ENCODE peak calls at places on chromosomes 6 and 20, in seven cellular contexts. One of them, this sample, is unnamed.

GRCh38 chr6:25487012-25487411 is 165.0 kb upstream of the SCGN start:
- DNase-seq in glutamatergic neuron: no peak
- DNase-seq in GM10248: no peak
- DNase-seq in endodermal cell: no peak
- DNase-seq in cardiac fibroblast: no peak
- DNase-seq in upper lobe of right lung: no peak
- DNase-seq in PC-3: no peak
- DNase-seq in this sample: no peak

GRCh38 chr6:11276911-11277274 is 44.4 kb upstream of the NEDD9 start:
- DNase-seq in glutamatergic neuron: no peak
- DNase-seq in GM10248: no peak
- DNase-seq in endodermal cell: no peak
- DNase-seq in cardiac fibroblast: no peak
- DNase-seq in upper lobe of right lung: no peak
- DNase-seq in PC-3: peak
- DNase-seq in this sample: no peak

GRCh38 chr6:31178143-31179041 is 7.9 kb upstream of the POU5F1 start:
- DNase-seq in glutamatergic neuron: no peak
- DNase-seq in GM10248: no peak
- DNase-seq in endodermal cell: peak
- DNase-seq in cardiac fibroblast: peak
- DNase-seq in upper lobe of right lung: no peak
- DNase-seq in PC-3: no peak
- DNase-seq in this sample: no peak

GRCh38 chr20:21175433-21175832 is 49.6 kb downstream of the KIZ start:
- DNase-seq in glutamatergic neuron: no peak
- DNase-seq in GM10248: no peak
- DNase-seq in endodermal cell: no peak
- DNase-seq in cardiac fibroblast: no peak
- DNase-seq in upper lobe of right lung: no peak
- DNase-seq in PC-3: no peak
- DNase-seq in this sample: no peak

GRCh38 chr6:71463061-71463460 is 174.4 kb downstream of the OGFRL1 start:
- DNase-seq in glutamatergic neuron: no peak
- DNase-seq in GM10248: no peak
- DNase-seq in endodermal cell: no peak
- DNase-seq in cardiac fibroblast: no peak
- DNase-seq in upper lobe of right lung: no peak
- DNase-seq in PC-3: no peak
- DNase-seq in this sample: no peak

GRCh38 chr6:137767931-137768690 is 98.9 kb upstream of the TNFAIP3 start:
- DNase-seq in glutamatergic neuron: no peak
- DNase-seq in GM10248: peak
- DNase-seq in endodermal cell: no peak
- DNase-seq in cardiac fibroblast: peak
- DNase-seq in upper lobe of right lung: no peak
- DNase-seq in PC-3: no peak
- DNase-seq in this sample: peak

GRCh38 chr20:37397076-37397953 is 51.4 kb downstream of the SRC start:
- DNase-seq in glutamatergic neuron: peak
- DNase-seq in GM10248: no peak
- DNase-seq in endodermal cell: no peak
- DNase-seq in cardiac fibroblast: no peak
- DNase-seq in upper lobe of right lung: no peak
- DNase-seq in PC-3: peak
- DNase-seq in this sample: no peak

GRCh38 chr6:26103770-26104456 is 16.7 kb downstream of the HFE start:
- DNase-seq in glutamatergic neuron: peak
- DNase-seq in GM10248: peak
- DNase-seq in endodermal cell: peak
- DNase-seq in cardiac fibroblast: peak
- DNase-seq in upper lobe of right lung: peak
- DNase-seq in PC-3: peak
- DNase-seq in this sample: peak

GRCh38 chr6:158207452-158207788 is 39.3 kb downstream of the GTF2H5 start:
- DNase-seq in glutamatergic neuron: no peak
- DNase-seq in GM10248: peak
- DNase-seq in endodermal cell: no peak
- DNase-seq in cardiac fibroblast: peak
- DNase-seq in upper lobe of right lung: no peak
- DNase-seq in PC-3: peak
- DNase-seq in this sample: peak

GRCh38 chr6:41442800-41443501 is 103.2 kb upstream of the FOXP4 start:
- DNase-seq in glutamatergic neuron: peak
- DNase-seq in GM10248: no peak
- DNase-seq in endodermal cell: peak
- DNase-seq in cardiac fibroblast: no peak
- DNase-seq in upper lobe of right lung: no peak
- DNase-seq in PC-3: no peak
- DNase-seq in this sample: peak

GRCh38 chr6:68657374-68657773 is 22.3 kb downstream of the ADGRB3 start:
- DNase-seq in glutamatergic neuron: no peak
- DNase-seq in GM10248: no peak
- DNase-seq in endodermal cell: no peak
- DNase-seq in cardiac fibroblast: no peak
- DNase-seq in upper lobe of right lung: no peak
- DNase-seq in PC-3: no peak
- DNase-seq in this sample: no peak

GRCh38 chr6:104705095-104705707 is 154.5 kb downstream of the HACE1 start:
- DNase-seq in glutamatergic neuron: no peak
- DNase-seq in GM10248: no peak
- DNase-seq in endodermal cell: no peak
- DNase-seq in cardiac fibroblast: peak
- DNase-seq in upper lobe of right lung: no peak
- DNase-seq in PC-3: peak
- DNase-seq in this sample: no peak

GRCh38 chr6:112475083-112475482 is 128.0 kb downstream of the RFPL4B start:
- DNase-seq in glutamatergic neuron: no peak
- DNase-seq in GM10248: no peak
- DNase-seq in endodermal cell: no peak
- DNase-seq in cardiac fibroblast: peak
- DNase-seq in upper lobe of right lung: no peak
- DNase-seq in PC-3: no peak
- DNase-seq in this sample: no peak

GRCh38 chr6:139271056-139271455 is 20.7 kb downstream of the TXLNB start:
- DNase-seq in glutamatergic neuron: no peak
- DNase-seq in GM10248: peak
- DNase-seq in endodermal cell: no peak
- DNase-seq in cardiac fibroblast: no peak
- DNase-seq in upper lobe of right lung: no peak
- DNase-seq in PC-3: peak
- DNase-seq in this sample: peak

GRCh38 chr6:72132851-72133250 is 246.5 kb downstream of the RIMS1 start:
- DNase-seq in glutamatergic neuron: no peak
- DNase-seq in GM10248: no peak
- DNase-seq in endodermal cell: no peak
- DNase-seq in cardiac fibroblast: no peak
- DNase-seq in upper lobe of right lung: no peak
- DNase-seq in PC-3: peak
- DNase-seq in this sample: no peak

GRCh38 chr6:144262470-144263369 is 22.4 kb upstream of the UTRN start:
- DNase-seq in glutamatergic neuron: no peak
- DNase-seq in GM10248: no peak
- DNase-seq in endodermal cell: no peak
- DNase-seq in cardiac fibroblast: no peak
- DNase-seq in upper lobe of right lung: no peak
- DNase-seq in PC-3: peak
- DNase-seq in this sample: no peak

GRCh38 chr6:108684809-108685329 is 124.2 kb downstream of the FOXO3 start:
- DNase-seq in glutamatergic neuron: no peak
- DNase-seq in GM10248: no peak
- DNase-seq in endodermal cell: no peak
- DNase-seq in cardiac fibroblast: no peak
- DNase-seq in upper lobe of right lung: no peak
- DNase-seq in PC-3: peak
- DNase-seq in this sample: no peak

GRCh38 chr6:2952557-2953095 is 18.7 kb downstream of the SERPINB6 start:
- DNase-seq in glutamatergic neuron: peak
- DNase-seq in GM10248: peak
- DNase-seq in endodermal cell: peak
- DNase-seq in cardiac fibroblast: peak
- DNase-seq in upper lobe of right lung: peak
- DNase-seq in PC-3: peak
- DNase-seq in this sample: peak

GRCh38 chr6:150410906-150411305 is 42.1 kb downstream of the IYD start:
- DNase-seq in glutamatergic neuron: no peak
- DNase-seq in GM10248: no peak
- DNase-seq in endodermal cell: no peak
- DNase-seq in cardiac fibroblast: peak
- DNase-seq in upper lobe of right lung: no peak
- DNase-seq in PC-3: peak
- DNase-seq in this sample: no peak

GRCh38 chr6:126657556-126658129 is 317.7 kb downstream of the CENPW start:
- DNase-seq in glutamatergic neuron: no peak
- DNase-seq in GM10248: no peak
- DNase-seq in endodermal cell: peak
- DNase-seq in cardiac fibroblast: peak
- DNase-seq in upper lobe of right lung: no peak
- DNase-seq in PC-3: peak
- DNase-seq in this sample: no peak

DNA sequence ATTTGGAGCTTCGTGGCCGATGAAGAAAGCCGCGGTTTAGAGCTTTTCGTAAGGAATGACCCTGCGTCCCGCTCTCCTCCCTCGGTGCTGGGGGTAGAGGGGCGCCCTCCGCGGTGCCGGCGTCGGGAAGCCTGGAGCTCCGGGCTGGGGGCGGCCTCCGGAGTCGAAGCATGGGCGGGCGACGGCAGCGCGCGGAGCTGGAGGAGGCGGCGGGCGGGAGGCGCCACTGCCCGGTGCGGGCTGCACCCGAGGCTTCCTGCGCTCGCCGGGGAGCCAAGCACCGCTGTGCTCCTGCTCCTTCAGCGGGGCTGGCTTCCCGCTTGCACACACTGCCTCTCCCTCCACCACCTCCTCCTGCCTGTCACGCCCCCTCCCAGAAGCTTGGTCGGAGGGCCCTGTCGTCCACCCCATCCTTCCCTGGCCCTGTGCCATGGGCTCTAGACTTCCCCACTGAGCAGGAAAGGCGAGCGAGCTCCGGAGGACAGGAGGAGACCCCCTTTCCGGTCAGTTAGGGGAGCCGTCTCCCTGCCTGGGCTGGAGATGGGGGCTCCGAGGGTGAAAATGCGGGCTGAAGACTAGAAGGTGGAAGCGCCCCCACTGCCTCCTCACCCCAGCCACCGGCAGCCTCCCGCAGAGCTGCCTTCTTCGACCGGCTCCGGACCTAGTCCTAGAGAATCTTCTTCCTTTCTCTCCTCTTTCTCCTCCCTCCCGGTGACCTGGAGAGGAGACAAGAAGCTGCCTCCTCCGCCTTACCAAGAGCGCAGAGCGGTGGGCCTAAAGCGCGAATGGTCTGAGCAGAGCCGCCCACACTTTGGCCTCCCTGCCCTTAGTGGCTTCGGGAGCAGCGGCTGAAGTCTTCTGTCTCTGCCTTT is 1.8 kb downstream of the CDH4 start:
- DNase-seq in glutamatergic neuron: peak
- DNase-seq in GM10248: no peak
- DNase-seq in endodermal cell: peak
- DNase-seq in cardiac fibroblast: peak
- DNase-seq in upper lobe of right lung: no peak
- DNase-seq in PC-3: no peak
- DNase-seq in this sample: no peak
- TF ChIP-seq CTCF in glutamatergic neuron: no peak
- TF ChIP-seq CTCF in GM10248: no peak
- TF ChIP-seq CTCF in endodermal cell: no peak
- TF ChIP-seq CTCF in cardiac fibroblast: no peak
- TF ChIP-seq CTCF in upper lobe of right lung: no peak
- TF ChIP-seq CTCF in PC-3: no peak
- TF ChIP-seq CTCF in this sample: no peak

DNA sequence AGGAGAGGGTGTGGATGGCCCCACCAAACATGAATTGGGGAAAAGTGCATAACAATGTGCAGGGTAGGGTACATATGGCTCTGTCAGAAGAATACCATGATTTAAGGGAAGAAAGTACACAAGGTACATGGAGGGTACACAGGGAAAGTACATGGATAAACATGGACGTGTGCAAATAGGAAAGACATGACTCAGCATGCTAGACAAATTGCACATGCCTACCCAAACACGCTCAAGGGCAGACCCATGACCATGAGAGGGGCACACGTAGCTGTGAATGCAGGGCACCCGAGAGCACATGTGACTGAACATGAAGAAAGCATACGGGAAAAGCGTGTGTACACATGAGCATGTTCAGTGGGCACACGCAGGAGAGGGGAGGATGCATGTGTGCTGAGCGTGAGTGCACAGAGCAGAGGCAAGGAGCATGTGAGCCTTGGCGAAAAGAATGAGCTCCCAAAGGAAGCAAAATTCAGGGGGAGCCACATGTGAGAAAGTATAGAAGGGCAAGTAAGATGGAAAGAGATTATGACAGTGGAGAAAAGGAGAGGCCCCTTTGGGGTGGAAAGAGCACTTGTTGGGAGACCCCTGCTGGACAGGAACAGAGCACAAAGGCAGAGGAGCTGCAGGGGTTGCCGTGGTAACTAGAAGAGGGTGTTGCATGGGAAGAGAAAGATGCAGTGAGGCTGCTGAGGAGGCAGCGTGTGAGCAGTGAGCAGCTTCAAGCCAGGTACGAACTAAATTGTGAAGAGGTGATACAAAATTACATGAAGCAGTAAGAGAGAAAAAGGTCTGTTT is 17.8 kb downstream of the OR2H2 start:
- DNase-seq in glutamatergic neuron: peak
- DNase-seq in GM10248: peak
- DNase-seq in endodermal cell: peak
- DNase-seq in cardiac fibroblast: peak
- DNase-seq in upper lobe of right lung: no peak
- DNase-seq in PC-3: peak
- DNase-seq in this sample: peak
- TF ChIP-seq CTCF in glutamatergic neuron: peak
- TF ChIP-seq CTCF in GM10248: no peak
- TF ChIP-seq CTCF in endodermal cell: peak
- TF ChIP-seq CTCF in cardiac fibroblast: peak
- TF ChIP-seq CTCF in upper lobe of right lung: no peak
- TF ChIP-seq CTCF in PC-3: peak
- TF ChIP-seq CTCF in this sample: no peak

GRCh38 chr6:17585766-17586502 is 14.2 kb upstream of the FAM8A1 start:
- DNase-seq in glutamatergic neuron: no peak
- DNase-seq in GM10248: no peak
- DNase-seq in endodermal cell: peak
- DNase-seq in cardiac fibroblast: no peak
- DNase-seq in upper lobe of right lung: no peak
- DNase-seq in PC-3: peak
- DNase-seq in this sample: no peak
- TF ChIP-seq CTCF in glutamatergic neuron: peak
- TF ChIP-seq CTCF in GM10248: no peak
- TF ChIP-seq CTCF in endodermal cell: peak
- TF ChIP-seq CTCF in cardiac fibroblast: peak
- TF ChIP-seq CTCF in upper lobe of right lung: peak
- TF ChIP-seq CTCF in PC-3: peak
- TF ChIP-seq CTCF in this sample: no peak

DNA sequence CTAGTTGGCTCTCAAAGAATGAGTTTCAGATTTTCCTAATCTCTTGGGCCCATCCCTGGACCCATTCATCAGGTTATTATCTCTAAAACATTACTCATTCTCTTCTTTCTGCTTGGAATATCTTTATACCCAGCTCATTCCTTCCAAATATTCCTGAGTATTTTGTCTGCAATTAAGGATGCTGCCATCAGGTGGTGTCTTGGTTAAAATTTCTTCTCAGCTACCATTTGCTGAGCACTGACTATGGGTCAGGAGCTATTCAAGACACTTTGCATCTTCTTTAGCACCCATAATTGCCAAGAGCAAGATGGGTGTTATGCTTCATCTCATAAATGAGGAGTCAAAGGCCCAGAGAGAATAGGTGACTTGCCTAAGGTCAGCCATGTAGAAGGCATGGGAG is 8.4 kb downstream of the SUN5 start:
- DNase-seq in glutamatergic neuron: no peak
- DNase-seq in GM10248: no peak
- DNase-seq in endodermal cell: no peak
- DNase-seq in cardiac fibroblast: no peak
- DNase-seq in upper lobe of right lung: no peak
- DNase-seq in PC-3: no peak
- DNase-seq in this sample: no peak
- TF ChIP-seq CTCF in glutamatergic neuron: no peak
- TF ChIP-seq CTCF in GM10248: no peak
- TF ChIP-seq CTCF in endodermal cell: peak
- TF ChIP-seq CTCF in cardiac fibroblast: no peak
- TF ChIP-seq CTCF in upper lobe of right lung: no peak
- TF ChIP-seq CTCF in PC-3: peak
- TF ChIP-seq CTCF in this sample: no peak

This sample was measured in GM13976.